ENCODE peak calls at places on chromosomes 1 and 21, in ten cellular contexts. R, G, X, C, U, F, E, Z, B and V are unnamed samples.

GRCh38 chr1:45644661-45645060 is 20.8 kb upstream of the CCDC17 start:
- DNase-seq in R (no peak), G (no peak), X (no peak), C (no peak), U (no peak), F (no peak), E (no peak), Z (no peak), B (no peak), V (no peak)

GRCh38 chr1:17881761-17882160 is 126.6 kb downstream of the ACTL8 start:
- DNase-seq in R (no peak), G (no peak), X (no peak), C (no peak), U (no peak), F (peak; percentile 49), E (no peak), Z (no peak), B (no peak), V (no peak)

GRCh38 chr1:9020325-9020724 is 5.9 kb downstream of the SLC2A7 start:
- DNase-seq in R (no peak), G (no peak), X (no peak), C (no peak), U (no peak), F (no peak), E (no peak), Z (no peak), B (no peak), V (no peak)

GRCh38 chr1:24900985-24901781 is 28.9 kb downstream of the RUNX3 start:
- DNase-seq in R (no peak), G (no peak), X (no peak), C (peak; percentile 20), U (no peak), F (no peak), E (no peak), Z (no peak), B (no peak), V (no peak)

GRCh38 chr1:184973308-184974085 is 811 bp downstream of the NIBAN1 start:
- DNase-seq in R (peak; percentile 82), G (peak; percentile 27), X (peak; percentile 44), C (no peak), U (no peak), F (no peak), E (peak; percentile 75), Z (peak; percentile 5), B (peak; percentile 34), V (no peak)

GRCh38 chr1:72635719-72636118 is 353.4 kb upstream of the NEGR1 start:
- DNase-seq in R (no peak), G (no peak), X (peak; percentile 58), C (no peak), U (no peak), F (no peak), E (peak; percentile 42), Z (peak; percentile 59), B (no peak), V (no peak)

GRCh38 chr1:6467224-6467623 is 1.3 kb upstream of the TNFRSF25 start:
- DNase-seq in R (no peak), G (no peak), X (no peak), C (no peak), U (no peak), F (no peak), E (no peak), Z (no peak), B (no peak), V (no peak)

GRCh38 chr1:29640428-29640785 is 404.1 kb downstream of the PTPRU start:
- DNase-seq in R (no peak), G (no peak), X (no peak), C (no peak), U (no peak), F (no peak), E (no peak), Z (no peak), B (no peak), V (no peak)

GRCh38 chr1:36350659-36351171 is 27.3 kb upstream of the EVA1B start:
- DNase-seq in R (peak; percentile 80), G (no peak), X (no peak), C (no peak), U (no peak), F (no peak), E (peak; percentile 81), Z (no peak), B (no peak), V (no peak)

GRCh38 chr1:223531742-223532341 is 133.7 kb downstream of the CAPN8 start:
- DNase-seq in R (peak; percentile 19), G (peak; percentile 44), X (peak; percentile 76), C (peak; percentile 64), U (peak; percentile 26), F (peak; percentile 59), E (peak; percentile 35), Z (no peak), B (peak; percentile 33), V (peak; percentile 29)

GRCh38 chr1:107935396-107936064 is 29.4 kb downstream of the VAV3 start:
- DNase-seq in R (no peak), G (no peak), X (no peak), C (no peak), U (peak; percentile 7), F (no peak), E (no peak), Z (no peak), B (no peak), V (no peak)

GRCh38 chr1:101247404-101248287 is 10.8 kb downstream of the S1PR1 start:
- DNase-seq in R (no peak), G (no peak), X (no peak), C (no peak), U (no peak), F (no peak), E (no peak), Z (no peak), B (no peak), V (no peak)

GRCh38 chr21:36686955-36687354 is 12.0 kb upstream of the SIM2 start:
- DNase-seq in R (no peak), G (no peak), X (no peak), C (no peak), U (no peak), F (no peak), E (no peak), Z (no peak), B (no peak), V (no peak)

GRCh38 chr21:31482460-31482859 is 138.4 kb upstream of the TIAM1 start:
- DNase-seq in R (no peak), G (no peak), X (no peak), C (no peak), U (no peak), F (no peak), E (peak; percentile 7), Z (no peak), B (no peak), V (no peak)

GRCh38 chr21:15139881-15140280 is 75.1 kb upstream of the NRIP1 start:
- DNase-seq in R (no peak), G (no peak), X (no peak), C (no peak), U (no peak), F (no peak), E (no peak), Z (no peak), B (no peak), V (no peak)

GRCh38 chr1:197775282-197776262 is at the start of gene DENND1B:
- DNase-seq in R (peak; percentile 61), G (peak; percentile 62), X (peak; percentile 83), C (no peak), U (peak; percentile 41), F (peak; percentile 70), E (peak; percentile 75), Z (no peak), B (peak; percentile 55), V (peak; percentile 28)

GRCh38 chr1:72648465-72648864 is 366.1 kb upstream of the NEGR1 start:
- DNase-seq in R (no peak), G (no peak), X (no peak), C (no peak), U (no peak), F (no peak), E (no peak), Z (no peak), B (no peak), V (no peak)

GRCh38 chr1:23376890-23377811 is 7.5 kb upstream of the ZNF436 start:
- DNase-seq in R (peak; percentile 90), G (no peak), X (peak; percentile 63), C (no peak), U (no peak), F (no peak), E (peak; percentile 89), Z (no peak), B (no peak), V (no peak)